ENCODE peak calls at places on chromosomes 1 and 21, in four cellular contexts. One of them, this sample, is unnamed.

GRCh38 chr1:240801445-240801844 is 189.5 kb upstream of the GREM2 start:
- DNase-seq in K562: no peak
- DNase-seq in GM12891: no peak
- DNase-seq in GM12878: no peak
- DNase-seq in this sample: no peak

GRCh38 chr1:32702599-32703478 is at the start of gene SYNC:
- DNase-seq in K562: peak
- DNase-seq in GM12891: peak
- DNase-seq in GM12878: no peak
- DNase-seq in this sample: no peak

GRCh38 chr1:176178316-176178715 is 28.8 kb downstream of the COP1 start:
- DNase-seq in K562: no peak
- DNase-seq in GM12891: no peak
- DNase-seq in GM12878: no peak
- DNase-seq in this sample: no peak

GRCh38 chr1:43452789-43453441 is 816 bp downstream of the HYI start:
- DNase-seq in K562: no peak
- DNase-seq in GM12891: no peak
- DNase-seq in GM12878: no peak
- DNase-seq in this sample: no peak

GRCh38 chr1:102838016-102838415 is 270.3 kb downstream of the COL11A1 start:
- DNase-seq in K562: no peak
- DNase-seq in GM12891: no peak
- DNase-seq in GM12878: no peak
- DNase-seq in this sample: no peak

GRCh38 chr1:1332774-1333480 is 1.8 kb downstream of the TAS1R3 start:
- DNase-seq in K562: no peak
- DNase-seq in GM12891: no peak
- DNase-seq in GM12878: no peak
- DNase-seq in this sample: no peak

GRCh38 chr1:225738763-225739162 is 38.9 kb upstream of the SRP9 start:
- DNase-seq in K562: no peak
- DNase-seq in GM12891: no peak
- DNase-seq in GM12878: no peak
- DNase-seq in this sample: no peak

GRCh38 chr1:177045156-177045555 is 119.4 kb downstream of the ASTN1 start:
- DNase-seq in K562: no peak
- DNase-seq in GM12891: no peak
- DNase-seq in GM12878: no peak
- DNase-seq in this sample: no peak

GRCh38 chr1:76949503-76949902 is 82.2 kb downstream of the ST6GALNAC5 start:
- DNase-seq in K562: no peak
- DNase-seq in GM12891: no peak
- DNase-seq in GM12878: no peak
- DNase-seq in this sample: no peak

GRCh38 chr1:197600751-197601150 is 174.5 kb downstream of the DENND1B start:
- DNase-seq in K562: no peak
- DNase-seq in GM12891: no peak
- DNase-seq in GM12878: no peak
- DNase-seq in this sample: no peak

GRCh38 chr1:242673652-242674051 is 149.2 kb upstream of the PLD5 start:
- DNase-seq in K562: no peak
- DNase-seq in GM12891: no peak
- DNase-seq in GM12878: no peak
- DNase-seq in this sample: no peak

GRCh38 chr1:91851130-91852010 is 34.6 kb downstream of the TGFBR3 start:
- DNase-seq in K562: no peak
- DNase-seq in GM12891: no peak
- DNase-seq in GM12878: no peak
- DNase-seq in this sample: no peak

GRCh38 chr1:230752407-230752806 is 5.2 kb downstream of the CAPN9 start:
- DNase-seq in K562: no peak
- DNase-seq in GM12891: no peak
- DNase-seq in GM12878: no peak
- DNase-seq in this sample: no peak

GRCh38 chr1:27605796-27606707 is 2.1 kb upstream of the AHDC1 start:
- DNase-seq in K562: peak
- DNase-seq in GM12891: no peak
- DNase-seq in GM12878: no peak
- DNase-seq in this sample: peak

GRCh38 chr1:25620211-25620610 is 3.6 kb downstream of the MAN1C1 start:
- DNase-seq in K562: no peak
- DNase-seq in GM12891: no peak
- DNase-seq in GM12878: no peak
- DNase-seq in this sample: no peak

GRCh38 chr1:88763649-88764406 is 79.8 kb downstream of the PKN2 start:
- DNase-seq in K562: no peak
- DNase-seq in GM12891: no peak
- DNase-seq in GM12878: no peak
- DNase-seq in this sample: no peak

GRCh38 chr21:26391166-26391565 is 181.9 kb downstream of the CYYR1 start:
- DNase-seq in K562: no peak
- DNase-seq in GM12891: no peak
- DNase-seq in GM12878: no peak
- DNase-seq in this sample: no peak

GRCh38 chr1:115286431-115287205 is 51.4 kb downstream of the NGF start:
- DNase-seq in K562: no peak
- DNase-seq in GM12891: no peak
- DNase-seq in GM12878: no peak
- DNase-seq in this sample: no peak

GRCh38 chr1:72006092-72006491 is 276.2 kb downstream of the NEGR1 start:
- DNase-seq in K562: no peak
- DNase-seq in GM12891: no peak
- DNase-seq in GM12878: no peak
- DNase-seq in this sample: no peak

GRCh38 chr1:150151291-150152181 is 1.8 kb downstream of the PLEKHO1 start:
- DNase-seq in K562: no peak
- DNase-seq in GM12891: no peak
- DNase-seq in GM12878: no peak
- DNase-seq in this sample: peak

GRCh38 chr1:90862782-90863181 is 145.7 kb upstream of the BARHL2 start:
- DNase-seq in K562: no peak
- DNase-seq in GM12891: no peak
- DNase-seq in GM12878: no peak
- DNase-seq in this sample: no peak

GRCh38 chr1:232950919-232951579 is 638 bp downstream of the NTPCR start:
- DNase-seq in K562: peak
- DNase-seq in GM12891: no peak
- DNase-seq in GM12878: no peak
- DNase-seq in this sample: peak

GRCh38 chr1:51328926-51329325 is 1.4 kb downstream of the TTC39A start:
- DNase-seq in K562: no peak
- DNase-seq in GM12891: no peak
- DNase-seq in GM12878: no peak
- DNase-seq in this sample: no peak

GRCh38 chr1:218874313-218874712 is 299.4 kb upstream of the LYPLAL1 start:
- DNase-seq in K562: no peak
- DNase-seq in GM12891: no peak
- DNase-seq in GM12878: no peak
- DNase-seq in this sample: peak

GRCh38 chr1:93595749-93596148 is 85.9 kb downstream of the BCAR3 start:
- DNase-seq in K562: no peak
- DNase-seq in GM12891: no peak
- DNase-seq in GM12878: no peak
- DNase-seq in this sample: no peak

GRCh38 chr1:172699111-172699510 is 40.2 kb downstream of the FASLG start:
- DNase-seq in K562: no peak
- DNase-seq in GM12891: no peak
- DNase-seq in GM12878: peak
- DNase-seq in this sample: no peak

DNA sequence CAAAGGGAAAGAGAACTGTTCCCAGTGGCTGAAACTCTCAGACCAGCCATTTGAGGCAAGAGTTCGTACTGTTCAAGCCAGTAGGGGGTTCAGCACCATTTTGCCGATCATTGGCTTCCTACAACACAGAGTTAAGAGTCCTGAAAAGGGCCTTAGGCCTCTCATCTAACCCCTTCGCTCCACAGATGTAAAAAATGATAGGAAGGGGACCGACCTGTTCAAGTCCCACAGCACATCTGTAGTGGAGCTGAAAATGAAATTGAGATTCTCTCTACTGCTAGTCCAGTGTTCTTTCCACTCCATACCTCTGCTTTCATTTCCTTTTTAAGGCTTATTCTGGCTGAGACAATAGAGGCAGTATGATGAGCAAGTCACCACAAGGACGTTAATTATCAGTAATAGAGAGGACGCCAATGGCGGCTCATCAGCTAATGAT is 1.1 kb downstream of the DDR2 start:
- DNase-seq in K562: no peak
- DNase-seq in GM12891: no peak
- DNase-seq in GM12878: peak
- DNase-seq in this sample: no peak
- TF ChIP-seq SPI1 in K562: no peak
- TF ChIP-seq SPI1 in GM12891: peak
- TF ChIP-seq SPI1 in GM12878: peak
- TF ChIP-seq SPI1 in this sample: no peak

GRCh38 chr1:118555638-118556037 is 370.6 kb upstream of the SPAG17 start:
- DNase-seq in K562: no peak
- DNase-seq in GM12891: no peak
- DNase-seq in GM12878: no peak
- DNase-seq in this sample: no peak

GRCh38 chr1:118556936-118557335 is 371.9 kb upstream of the SPAG17 start:
- DNase-seq in K562: no peak
- DNase-seq in GM12891: no peak
- DNase-seq in GM12878: no peak
- DNase-seq in this sample: no peak
- TF ChIP-seq SPI1 in K562: no peak
- TF ChIP-seq SPI1 in GM12891: no peak
- TF ChIP-seq SPI1 in GM12878: no peak
- TF ChIP-seq SPI1 in this sample: no peak

GRCh38 chr1:204751480-204751879 is 65.9 kb upstream of the LRRN2 start:
- DNase-seq in K562: no peak
- DNase-seq in GM12891: no peak
- DNase-seq in GM12878: no peak
- DNase-seq in this sample: no peak
- TF ChIP-seq SPI1 in K562: no peak
- TF ChIP-seq SPI1 in GM12891: no peak
- TF ChIP-seq SPI1 in GM12878: no peak
- TF ChIP-seq SPI1 in this sample: no peak

GRCh38 chr1:246831543-246831942 is 100.2 kb downstream of the AHCTF1 start:
- DNase-seq in K562: no peak
- DNase-seq in GM12891: no peak
- DNase-seq in GM12878: no peak
- DNase-seq in this sample: no peak
- TF ChIP-seq SPI1 in K562: no peak
- TF ChIP-seq SPI1 in GM12891: no peak
- TF ChIP-seq SPI1 in GM12878: no peak
- TF ChIP-seq SPI1 in this sample: no peak